ENCODE peak calls at places on chromosomes 7 and 10, in nine cellular contexts. B, R, M, P, U, V, C, K and W are unnamed samples.

GRCh38 chr10:47405829-47406547 is 21.9 kb upstream of the ZNF488 start:
- DNase-seq in P (peak), U (no peak), B (no peak), R (no peak), C (no peak), K (no peak), M (no peak), V (no peak), W (no peak)

GRCh38 chr7:114622189-114622588 is 207.6 kb downstream of the FOXP2 start:
- DNase-seq in P (no peak), K (no peak), V (no peak), B (no peak), C (no peak), R (no peak), U (no peak), M (no peak), W (no peak)

GRCh38 chr7:2786607-2787116 is 57.4 kb downstream of the GNA12 start:
- DNase-seq in K (no peak), R (no peak), V (no peak), C (no peak), M (no peak), P (no peak), U (no peak), B (no peak), W (no peak)

GRCh38 chr10:69051303-69051702 is 36.6 kb upstream of the SRGN start:
- DNase-seq in C (peak), B (no peak), P (no peak), V (no peak), R (no peak), K (no peak), U (no peak), M (no peak), W (no peak)

GRCh38 chr7:83036130-83036529 is 126.6 kb downstream of the PCLO start:
- DNase-seq in M (no peak), U (no peak), R (no peak), C (no peak), B (no peak), K (no peak), P (no peak), V (no peak), W (no peak)

GRCh38 chr7:34385385-34385784 is 272.6 kb upstream of the NPSR1 start:
- DNase-seq in K (no peak), B (no peak), U (no peak), C (no peak), P (no peak), M (no peak), V (no peak), R (no peak), W (no peak)

GRCh38 chr7:140512317-140513000 is 33.2 kb upstream of the MKRN1 start:
- DNase-seq in B (no peak), M (no peak), K (no peak), P (peak), U (no peak), R (no peak), V (no peak), C (no peak), W (peak)

GRCh38 chr7:100349757-100350156 is 8.2 kb upstream of the PILRB start:
- DNase-seq in M (no peak), P (no peak), R (peak), C (no peak), B (no peak), V (no peak), K (no peak), U (no peak), W (no peak)

GRCh38 chr10:32982293-32982709 is 24.3 kb upstream of the ITGB1 start:
- DNase-seq in R (no peak), V (no peak), K (peak), P (peak), B (no peak), U (no peak), M (no peak), C (no peak), W (no peak)

GRCh38 chr10:119724630-119725549 is 960 bp upstream of the INPP5F start:
- DNase-seq in C (peak), U (no peak), P (no peak), B (no peak), V (no peak), M (no peak), K (no peak), R (no peak), W (peak)

GRCh38 chr7:27148031-27148775 is 629 bp upstream of the HOXA6 start:
- DNase-seq in B (no peak), U (no peak), K (no peak), C (no peak), M (no peak), V (no peak), P (peak), R (peak), W (no peak)

GRCh38 chr7:117312593-117312992 is 10.3 kb downstream of the WNT2 start:
- DNase-seq in V (no peak), C (no peak), K (no peak), P (no peak), M (no peak), U (no peak), R (no peak), B (no peak), W (no peak)

GRCh38 chr7:30175171-30175570 is 40.4 kb downstream of the MTURN start:
- DNase-seq in P (no peak), M (no peak), V (no peak), B (no peak), R (no peak), U (no peak), C (no peak), K (no peak), W (no peak)

GRCh38 chr10:33900591-33900990 is 566.1 kb upstream of the NRP1 start:
- DNase-seq in M (no peak), U (no peak), V (no peak), B (no peak), P (peak), C (no peak), K (no peak), R (no peak), W (no peak)

GRCh38 chr7:110454713-110455112 is 636.2 kb upstream of the LRRN3 start:
- DNase-seq in B (no peak), P (no peak), U (no peak), K (no peak), C (no peak), R (no peak), V (no peak), M (no peak), W (no peak)

GRCh38 chr7:21844742-21845141 is 101.0 kb downstream of the CDCA7L start:
- DNase-seq in R (no peak), K (no peak), C (no peak), U (no peak), M (no peak), B (no peak), P (no peak), V (peak), W (no peak)

GRCh38 chr10:86918022-86918471 is 39.4 kb downstream of the MMRN2 start:
- DNase-seq in C (no peak), K (peak), P (peak), U (no peak), V (no peak), B (no peak), M (no peak), R (no peak), W (no peak)

GRCh38 chr7:38105874-38106483 is 72.1 kb upstream of the STARD3NL start:
- DNase-seq in B (no peak), V (peak), P (peak), K (peak), U (no peak), M (no peak), C (peak), R (no peak), W (peak)

GRCh38 chr7:101900103-101900502 is 82.7 kb downstream of the CUX1 start:
- DNase-seq in B (no peak), K (no peak), V (no peak), U (no peak), P (peak), M (no peak), R (peak), C (no peak), W (peak)
- TF ChIP-seq CTCF in B (no peak), K (no peak), V (no peak), U (no peak), P (peak), M (no peak), R (peak), C (no peak), W (peak)

DNA sequence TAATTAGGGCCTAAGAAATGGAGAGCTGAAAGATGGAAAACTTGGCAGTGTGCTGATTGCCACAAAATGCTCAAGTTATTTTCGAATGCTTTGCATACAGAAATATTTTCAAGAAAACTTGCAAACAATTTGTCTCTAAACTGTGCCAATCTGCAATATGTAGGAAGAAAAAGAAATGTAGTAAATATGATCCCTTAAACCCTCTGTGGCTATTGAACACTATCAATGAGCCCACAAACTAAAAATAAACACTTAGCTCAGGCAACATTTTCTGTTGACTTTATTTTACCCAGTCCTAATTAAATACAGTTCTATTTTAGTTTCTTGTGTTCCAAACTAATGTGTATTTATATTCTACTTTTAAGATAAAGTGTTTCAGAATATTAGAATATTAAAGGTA is 342.1 kb downstream of the SEMA3D start:
- DNase-seq in U (no peak), V (no peak), P (no peak), B (no peak), M (no peak), K (no peak), R (no peak), C (no peak), W (no peak)
- TF ChIP-seq CTCF in U (no peak), V (no peak), P (no peak), B (no peak), M (no peak), K (no peak), R (no peak), C (no peak), W (no peak)

GRCh38 chr10:31322647-31323046 is 3.6 kb downstream of the ZEB1 start:
- DNase-seq in M (no peak), U (no peak), V (no peak), B (no peak), P (no peak), K (no peak), C (peak), R (no peak), W (no peak)
- TF ChIP-seq CTCF in M (peak), U (peak), V (peak), B (no peak), P (peak), K (peak), C (peak), R (peak), W (peak)

GRCh38 chr10:100670828-100671479 is 74.4 kb upstream of the PAX2 start:
- DNase-seq in M (no peak), C (peak), B (peak), P (no peak), U (peak), K (no peak), V (no peak), R (no peak), W (no peak)
- TF ChIP-seq CTCF in M (peak), C (peak), B (peak), P (no peak), U (peak), K (peak), V (peak), R (peak), W (peak)

GRCh38 chr7:42700376-42701327 is 211.2 kb downstream of the C7orf25 start:
- DNase-seq in P (no peak), U (no peak), C (no peak), B (no peak), M (no peak), V (no peak), R (no peak), K (no peak), W (no peak)
- TF ChIP-seq CTCF in P (no peak), U (no peak), C (no peak), B (no peak), M (peak), V (peak), R (no peak), K (peak), W (peak)

DNA sequence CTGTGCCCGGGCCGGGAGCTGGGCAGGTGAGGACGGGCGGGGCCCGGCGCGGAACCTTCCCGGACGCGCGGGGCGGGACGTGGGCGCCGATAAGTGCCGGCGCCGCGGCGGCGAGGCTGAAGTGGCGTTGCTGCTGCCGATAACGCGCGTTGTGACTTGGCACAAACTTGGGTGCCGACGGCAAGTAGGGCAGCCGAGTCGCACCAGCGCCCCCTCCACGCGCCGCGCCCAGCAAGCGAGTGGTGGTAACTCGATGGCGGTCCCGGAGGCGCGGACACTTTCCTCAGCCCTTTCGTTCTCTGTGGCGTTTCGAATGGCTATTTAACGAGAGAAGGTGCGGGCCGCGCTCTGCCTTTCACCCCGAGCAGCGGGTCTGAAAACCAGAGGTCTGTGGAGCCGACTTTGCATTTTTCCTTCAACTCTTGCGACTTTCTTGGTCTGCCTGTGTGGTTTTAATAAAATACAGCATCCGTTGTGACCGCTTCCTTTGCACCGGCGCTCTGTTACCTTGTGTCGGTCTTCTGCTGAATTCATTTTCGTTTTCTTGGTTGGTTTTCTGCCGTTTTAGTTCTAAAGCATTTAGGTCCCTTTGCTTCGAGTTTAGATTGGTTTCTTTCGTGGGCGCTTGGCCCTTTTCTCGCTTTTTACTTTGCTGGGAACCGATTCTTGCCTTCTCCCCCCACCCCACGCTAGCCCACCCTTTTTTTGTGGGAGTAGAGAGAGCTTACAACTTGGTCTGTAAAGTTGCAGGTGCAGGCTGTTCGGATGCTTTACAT is 704 bp downstream of the STK17A start:
- DNase-seq in M (peak), V (no peak), C (no peak), P (peak), B (peak), U (peak), R (peak), K (no peak), W (peak)
- TF ChIP-seq CTCF in M (peak), V (no peak), C (no peak), P (peak), B (no peak), U (peak), R (peak), K (peak), W (no peak)

GRCh38 chr7:67856046-67856445 is 859.4 kb downstream of the TYW1 start:
- DNase-seq in B (no peak), K (no peak), U (no peak), C (no peak), P (no peak), V (no peak), M (no peak), R (no peak), W (no peak)
- TF ChIP-seq CTCF in B (no peak), K (no peak), U (no peak), C (no peak), P (no peak), V (no peak), M (no peak), R (no peak), W (no peak)

DNA sequence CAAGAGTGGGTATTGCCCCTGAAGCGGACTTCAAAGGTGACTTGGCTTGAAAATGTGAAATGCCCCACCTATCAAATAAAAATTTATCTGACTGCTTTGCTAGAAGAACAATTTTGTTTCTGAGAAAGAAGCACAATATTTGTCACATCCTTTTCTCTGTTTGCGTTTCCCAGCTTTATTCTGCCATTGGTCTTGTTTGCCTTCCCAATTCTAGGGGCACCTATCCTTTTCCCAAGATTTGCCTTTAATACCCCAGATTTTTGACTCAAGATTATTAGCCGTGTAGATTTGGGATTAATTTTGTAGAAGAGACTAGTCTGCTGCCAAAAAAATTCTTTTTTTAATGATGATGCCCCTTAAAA is 110.2 kb upstream of the LRGUK start:
- DNase-seq in B (no peak), C (no peak), K (no peak), R (no peak), P (no peak), M (no peak), V (no peak), U (no peak), W (no peak)
- TF ChIP-seq CTCF in B (no peak), C (no peak), K (no peak), R (no peak), P (no peak), M (peak), V (no peak), U (peak), W (no peak)

GRCh38 chr7:137791947-137792346 is 54.8 kb downstream of the DGKI start:
- DNase-seq in V (no peak), P (no peak), B (no peak), K (no peak), U (no peak), C (no peak), R (no peak), M (no peak), W (no peak)

GRCh38 chr7:137789215-137789899 is 57.4 kb downstream of the DGKI start:
- DNase-seq in K (no peak), U (no peak), R (no peak), V (no peak), C (no peak), B (no peak), M (no peak), P (peak), W (no peak)

GRCh38 chr7:137790828-137791227 is 55.9 kb downstream of the DGKI start:
- DNase-seq in B (no peak), K (no peak), U (no peak), C (no peak), R (no peak), V (no peak), P (no peak), M (no peak), W (no peak)
- TF ChIP-seq CTCF in B (no peak), K (no peak), U (no peak), C (no peak), R (no peak), V (no peak), P (no peak), M (no peak), W (no peak)